ENCODE peak calls at places on chromosomes 6 and 20, in six cellular contexts. B is fibroblast of villous mesenchyme, Y is IMR-90, G is right atrium auricular region, F is ascending aorta, Z is epithelial cell of esophagus. R is an unnamed sample.

GRCh38 chr6:75147512-75147911 is 58.3 kb downstream of the COL12A1 start:
- DNase-seq in B (no peak), Y (peak), G (no peak), F (no peak), Z (no peak), R (no peak)

GRCh38 chr6:20367716-20368485 is 33.8 kb upstream of the E2F3 start:
- DNase-seq in B (peak), Y (peak), G (no peak), F (no peak), Z (peak), R (no peak)

GRCh38 chr20:40438161-40438835 is 250.7 kb downstream of the MAFB start:
- DNase-seq in B (no peak), Y (no peak), G (no peak), F (no peak), Z (no peak), R (peak)

GRCh38 chr20:58718121-58718563 is 25.5 kb downstream of the NPEPL1 start:
- DNase-seq in B (no peak), Y (no peak), G (peak), F (peak), Z (no peak), R (no peak)

GRCh38 chr6:26318459-26319404 is 46.3 kb upstream of the BTN3A2 start:
- DNase-seq in B (no peak), Y (no peak), G (no peak), F (no peak), Z (no peak), R (no peak)

GRCh38 chr6:137223370-137224131 is 4.4 kb upstream of the IFNGR1 start:
- DNase-seq in B (no peak), Y (peak), G (peak), F (peak), Z (peak), R (peak)

GRCh38 chr6:84547341-84547794 is 217.0 kb downstream of the TBX18 start:
- DNase-seq in B (no peak), Y (no peak), G (no peak), F (no peak), Z (no peak), R (no peak)

GRCh38 chr6:53322188-53323029 is 26.3 kb downstream of the ELOVL5 start:
- DNase-seq in B (peak), Y (peak), G (no peak), F (no peak), Z (peak), R (no peak)

GRCh38 chr6:49839957-49840356 is 26.4 kb downstream of the CRISP1 start:
- DNase-seq in B (no peak), Y (no peak), G (no peak), F (no peak), Z (no peak), R (no peak)

GRCh38 chr6:24064106-24064505 is 61.9 kb upstream of the NRSN1 start:
- DNase-seq in B (peak), Y (no peak), G (no peak), F (no peak), Z (peak), R (no peak)

GRCh38 chr20:44883214-44883902 is 2.1 kb upstream of the YWHAB start:
- DNase-seq in B (no peak), Y (no peak), G (no peak), F (no peak), Z (no peak), R (no peak)

GRCh38 chr6:47405273-47405672 is 72.3 kb upstream of the CD2AP start:
- DNase-seq in B (no peak), Y (no peak), G (no peak), F (no peak), Z (no peak), R (no peak)

GRCh38 chr6:135686784-135687301 is 164.7 kb upstream of the PDE7B start:
- DNase-seq in B (peak), Y (peak), G (no peak), F (no peak), Z (peak), R (peak)

GRCh38 chr20:17875981-17876385 is 92.6 kb downstream of the SNX5 start:
- DNase-seq in B (no peak), Y (no peak), G (no peak), F (no peak), Z (no peak), R (no peak)

GRCh38 chr20:57241592-57241991 is 24.8 kb downstream of the BMP7 start:
- DNase-seq in B (no peak), Y (no peak), G (no peak), F (no peak), Z (no peak), R (no peak)

GRCh38 chr6:138814179-138814834 is 18.4 kb downstream of the ECT2L start:
- DNase-seq in B (no peak), Y (no peak), G (no peak), F (no peak), Z (peak), R (no peak)

GRCh38 chr6:166949533-166950442 is 6.6 kb downstream of the RNASET2 start:
- DNase-seq in B (no peak), Y (no peak), G (no peak), F (no peak), Z (peak), R (no peak)

GRCh38 chr6:8947900-8948299 is 512.6 kb upstream of the SLC35B3 start:
- DNase-seq in B (no peak), Y (no peak), G (no peak), F (no peak), Z (no peak), R (no peak)

GRCh38 chr6:169850154-169850553 is 98.7 kb downstream of the ERMARD start:
- DNase-seq in B (no peak), Y (no peak), G (no peak), F (no peak), Z (no peak), R (no peak)

GRCh38 chr20:34180460-34181108 is 60.6 kb upstream of the ASIP start:
- DNase-seq in B (no peak), Y (no peak), G (no peak), F (no peak), Z (peak), R (no peak)
- H3K4me3 ChIP-seq in B (no peak), Y (no peak), G (no peak), F (no peak), Z (no peak), R (no peak)

GRCh38 chr6:37538107-37538506 is 38.4 kb upstream of the CCDC167 start:
- DNase-seq in B (no peak), Y (no peak), G (no peak), F (no peak), Z (peak), R (no peak)
- TF ChIP-seq CTCF in B (peak), Y (peak), G (no peak), F (no peak), Z (peak), R (peak)

DNA sequence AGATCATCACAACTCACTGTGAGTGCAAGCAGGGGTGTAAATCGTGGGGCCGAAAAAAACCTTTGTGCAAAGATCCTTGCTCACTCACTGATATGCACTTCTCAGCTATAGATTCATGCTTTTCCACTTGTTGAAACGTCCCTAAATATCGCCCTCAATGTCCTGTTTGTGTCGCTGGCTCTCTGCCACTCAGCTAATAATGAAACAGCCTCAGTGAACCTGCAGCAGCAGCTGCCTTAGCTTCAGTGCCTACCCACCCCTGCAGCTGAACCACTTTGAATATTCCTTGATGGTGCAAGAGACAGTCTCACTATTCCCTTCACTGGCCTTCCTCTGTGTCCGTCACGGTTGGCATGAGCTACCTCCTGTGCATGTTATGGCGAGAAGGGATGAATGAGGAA is 128.9 kb upstream of the NAA20 start:
- DNase-seq in B (no peak), Y (no peak), G (no peak), F (no peak), Z (peak), R (peak)
- H3K4me3 ChIP-seq in B (no peak), Y (peak), G (peak), F (no peak), Z (no peak), R (peak)

GRCh38 chr6:142624978-142625715 is 319.8 kb downstream of the HIVEP2 start:
- DNase-seq in B (no peak), Y (no peak), G (no peak), F (no peak), Z (peak), R (no peak)
- TF ChIP-seq CTCF in B (no peak), Y (no peak), G (no peak), F (no peak), Z (no peak), R (no peak)

GRCh38 chr20:2799271-2799670 is 1.2 kb downstream of the CPXM1 start:
- DNase-seq in B (no peak), Y (no peak), G (no peak), F (no peak), Z (no peak), R (no peak)
- H3K4me3 ChIP-seq in B (peak), Y (no peak), G (peak), F (no peak), Z (no peak), R (no peak)

GRCh38 chr6:32971581-32972352 is 3.4 kb downstream of the BRD2 start:
- DNase-seq in B (peak), Y (peak), G (peak), F (peak), Z (peak), R (peak)
- TF ChIP-seq CTCF in B (no peak), Y (no peak), G (no peak), F (no peak), Z (peak), R (no peak)

GRCh38 chr6:122647765-122648164 is 37.6 kb downstream of the PKIB start:
- DNase-seq in B (no peak), Y (no peak), G (no peak), F (no peak), Z (no peak), R (no peak)

GRCh38 chr6:122649701-122650100 is 39.5 kb downstream of the PKIB start:
- DNase-seq in B (no peak), Y (no peak), G (no peak), F (no peak), Z (peak), R (no peak)

GRCh38 chr6:122641818-122642217 is 31.6 kb downstream of the PKIB start:
- DNase-seq in B (no peak), Y (no peak), G (no peak), F (no peak), Z (no peak), R (no peak)

GRCh38 chr6:122648726-122649125 is 38.5 kb downstream of the PKIB start:
- DNase-seq in B (no peak), Y (no peak), G (no peak), F (no peak), Z (no peak), R (no peak)

DNA sequence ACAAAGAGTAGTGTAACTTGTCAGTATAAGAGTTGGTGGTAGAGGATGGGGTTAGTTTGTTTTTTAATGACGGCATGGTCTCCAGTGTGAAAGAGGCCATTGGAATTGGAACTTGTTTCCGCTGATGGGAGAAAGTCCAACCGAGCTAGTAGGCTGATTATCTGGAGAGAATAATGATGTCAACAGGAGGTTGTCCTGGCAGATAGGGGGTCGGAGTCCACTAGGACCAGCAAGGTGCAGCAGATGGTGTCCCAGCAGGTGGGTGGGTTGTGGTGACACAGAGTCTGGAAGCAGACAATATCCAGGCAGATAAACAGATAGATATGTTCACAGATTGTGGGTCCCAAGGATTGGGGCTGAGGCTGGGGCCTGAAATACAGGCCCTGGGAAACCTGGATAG is 35.1 kb downstream of the PKIB start:
- DNase-seq in B (no peak), Y (no peak), G (no peak), F (no peak), Z (no peak), R (no peak)
- H3K4me3 ChIP-seq in B (no peak), Y (no peak), G (no peak), F (no peak), Z (no peak), R (no peak)